ENCODE peak calls at places on chromosomes 4 and X, in ten cellular contexts. One of them, this sample, is unnamed.

GRCh38 chr4:10086506-10087120 is 30.0 kb downstream of the WDR1 start:
- DNase-seq in left lung: peak
- DNase-seq in cardiac muscle cell: no peak
- DNase-seq in PC-3: no peak
- DNase-seq in H9: no peak
- DNase-seq in substantia nigra: no peak
- DNase-seq in tibial nerve: no peak
- DNase-seq in mammary epithelial cell: no peak
- DNase-seq in heart left ventricle: no peak
- DNase-seq in IMR-90: no peak
- DNase-seq in this sample: peak

GRCh38 chr4:27666943-27667342 is 806.3 kb downstream of the STIM2 start:
- DNase-seq in left lung: no peak
- DNase-seq in cardiac muscle cell: no peak
- DNase-seq in PC-3: peak
- DNase-seq in H9: peak
- DNase-seq in substantia nigra: no peak
- DNase-seq in tibial nerve: no peak
- DNase-seq in mammary epithelial cell: peak
- DNase-seq in heart left ventricle: no peak
- DNase-seq in IMR-90: no peak
- DNase-seq in this sample: no peak

GRCh38 chr4:82905205-82905604 is 4.7 kb downstream of the THAP9 start:
- DNase-seq in left lung: no peak
- DNase-seq in cardiac muscle cell: no peak
- DNase-seq in PC-3: peak
- DNase-seq in H9: no peak
- DNase-seq in substantia nigra: no peak
- DNase-seq in tibial nerve: no peak
- DNase-seq in mammary epithelial cell: peak
- DNase-seq in heart left ventricle: no peak
- DNase-seq in IMR-90: peak
- DNase-seq in this sample: no peak

GRCh38 chrX:65985922-65986588 is 53.8 kb downstream of the VSIG4 start:
- DNase-seq in left lung: no peak
- DNase-seq in cardiac muscle cell: peak
- DNase-seq in PC-3: peak
- DNase-seq in H9: peak
- DNase-seq in substantia nigra: no peak
- DNase-seq in tibial nerve: peak
- DNase-seq in mammary epithelial cell: peak
- DNase-seq in heart left ventricle: no peak
- DNase-seq in IMR-90: peak
- DNase-seq in this sample: no peak

GRCh38 chr4:52750819-52751348 is 341 bp downstream of the ERVMER34-1 start:
- DNase-seq in left lung: peak
- DNase-seq in cardiac muscle cell: no peak
- DNase-seq in PC-3: peak
- DNase-seq in H9: peak
- DNase-seq in substantia nigra: peak
- DNase-seq in tibial nerve: no peak
- DNase-seq in mammary epithelial cell: peak
- DNase-seq in heart left ventricle: no peak
- DNase-seq in IMR-90: no peak
- DNase-seq in this sample: no peak

GRCh38 chr4:121100093-121100775 is 27.9 kb upstream of the NDNF start:
- DNase-seq in left lung: no peak
- DNase-seq in cardiac muscle cell: no peak
- DNase-seq in PC-3: no peak
- DNase-seq in H9: no peak
- DNase-seq in substantia nigra: no peak
- DNase-seq in tibial nerve: no peak
- DNase-seq in mammary epithelial cell: no peak
- DNase-seq in heart left ventricle: no peak
- DNase-seq in IMR-90: no peak
- DNase-seq in this sample: no peak

GRCh38 chr4:187289371-187289770 is 565.7 kb upstream of the FAT1 start:
- DNase-seq in left lung: no peak
- DNase-seq in cardiac muscle cell: no peak
- DNase-seq in PC-3: no peak
- DNase-seq in H9: no peak
- DNase-seq in substantia nigra: no peak
- DNase-seq in tibial nerve: no peak
- DNase-seq in mammary epithelial cell: no peak
- DNase-seq in heart left ventricle: no peak
- DNase-seq in IMR-90: peak
- DNase-seq in this sample: no peak

GRCh38 chrX:68751372-68751771 is 77.4 kb upstream of the EFNB1 start:
- DNase-seq in left lung: no peak
- DNase-seq in cardiac muscle cell: no peak
- DNase-seq in PC-3: no peak
- DNase-seq in H9: no peak
- DNase-seq in substantia nigra: no peak
- DNase-seq in tibial nerve: no peak
- DNase-seq in mammary epithelial cell: no peak
- DNase-seq in heart left ventricle: no peak
- DNase-seq in IMR-90: no peak
- DNase-seq in this sample: no peak

GRCh38 chrX:13131511-13132137 is 87.2 kb upstream of the FAM9C start:
- DNase-seq in left lung: no peak
- DNase-seq in cardiac muscle cell: no peak
- DNase-seq in PC-3: no peak
- DNase-seq in H9: peak
- DNase-seq in substantia nigra: no peak
- DNase-seq in tibial nerve: no peak
- DNase-seq in mammary epithelial cell: peak
- DNase-seq in heart left ventricle: no peak
- DNase-seq in IMR-90: no peak
- DNase-seq in this sample: no peak

GRCh38 chrX:153960786-153961185 is 10.8 kb downstream of the HCFC1 start:
- DNase-seq in left lung: no peak
- DNase-seq in cardiac muscle cell: no peak
- DNase-seq in PC-3: no peak
- DNase-seq in H9: no peak
- DNase-seq in substantia nigra: no peak
- DNase-seq in tibial nerve: no peak
- DNase-seq in mammary epithelial cell: no peak
- DNase-seq in heart left ventricle: no peak
- DNase-seq in IMR-90: no peak
- DNase-seq in this sample: no peak

GRCh38 chr4:48944252-48944651 is 37.7 kb upstream of the OCIAD2 start:
- DNase-seq in left lung: no peak
- DNase-seq in cardiac muscle cell: no peak
- DNase-seq in PC-3: peak
- DNase-seq in H9: no peak
- DNase-seq in substantia nigra: no peak
- DNase-seq in tibial nerve: no peak
- DNase-seq in mammary epithelial cell: peak
- DNase-seq in heart left ventricle: no peak
- DNase-seq in IMR-90: no peak
- DNase-seq in this sample: no peak

GRCh38 chr4:3646280-3646679 is 114.1 kb upstream of the LRPAP1 start:
- DNase-seq in left lung: peak
- DNase-seq in cardiac muscle cell: no peak
- DNase-seq in PC-3: no peak
- DNase-seq in H9: no peak
- DNase-seq in substantia nigra: no peak
- DNase-seq in tibial nerve: no peak
- DNase-seq in mammary epithelial cell: no peak
- DNase-seq in heart left ventricle: no peak
- DNase-seq in IMR-90: no peak
- DNase-seq in this sample: no peak
- H3K27ac ChIP-seq in left lung: no peak
- H3K27ac ChIP-seq in cardiac muscle cell: no peak
- H3K27ac ChIP-seq in PC-3: no peak
- H3K27ac ChIP-seq in H9: no peak
- H3K27ac ChIP-seq in substantia nigra: no peak
- H3K27ac ChIP-seq in tibial nerve: no peak
- H3K27ac ChIP-seq in mammary epithelial cell: no peak
- H3K27ac ChIP-seq in heart left ventricle: no peak
- H3K27ac ChIP-seq in IMR-90: no peak
- H3K27ac ChIP-seq in this sample: no peak

GRCh38 chr4:77075869-77076801 is at the start of gene CCNI:
- DNase-seq in left lung: peak
- DNase-seq in cardiac muscle cell: peak
- DNase-seq in PC-3: peak
- DNase-seq in H9: peak
- DNase-seq in substantia nigra: peak
- DNase-seq in tibial nerve: peak
- DNase-seq in mammary epithelial cell: peak
- DNase-seq in heart left ventricle: peak
- DNase-seq in IMR-90: peak
- DNase-seq in this sample: peak
- H3K27ac ChIP-seq in left lung: peak
- H3K27ac ChIP-seq in cardiac muscle cell: peak
- H3K27ac ChIP-seq in PC-3: peak
- H3K27ac ChIP-seq in H9: peak
- H3K27ac ChIP-seq in substantia nigra: peak
- H3K27ac ChIP-seq in tibial nerve: peak
- H3K27ac ChIP-seq in mammary epithelial cell: peak
- H3K27ac ChIP-seq in heart left ventricle: peak
- H3K27ac ChIP-seq in IMR-90: peak
- H3K27ac ChIP-seq in this sample: peak

DNA sequence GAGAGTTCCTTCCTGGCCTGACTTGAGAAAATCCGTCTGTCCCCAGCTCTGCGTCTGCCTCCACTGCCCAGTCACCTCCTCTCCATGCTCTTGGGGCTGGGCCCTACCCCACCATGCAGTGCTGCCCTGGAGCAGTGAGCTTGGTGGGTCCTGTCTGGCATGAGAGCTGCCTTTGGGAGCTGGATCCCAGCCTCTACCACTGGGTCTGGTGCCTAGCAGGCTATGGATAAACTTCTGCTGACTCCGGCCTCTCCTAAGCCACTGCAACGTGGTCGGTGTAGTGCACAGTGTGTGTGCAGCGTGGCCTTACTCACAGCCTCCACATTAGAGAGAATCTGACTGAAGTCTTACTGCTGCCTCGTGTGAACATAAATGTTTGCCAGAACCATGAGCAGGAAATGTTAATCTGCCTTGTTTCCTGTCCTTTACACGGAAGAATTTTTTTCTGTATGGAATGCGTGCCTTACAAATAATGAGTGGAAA is 47.6 kb downstream of the HTT start:
- DNase-seq in left lung: no peak
- DNase-seq in cardiac muscle cell: no peak
- DNase-seq in PC-3: no peak
- DNase-seq in H9: no peak
- DNase-seq in substantia nigra: no peak
- DNase-seq in tibial nerve: no peak
- DNase-seq in mammary epithelial cell: no peak
- DNase-seq in heart left ventricle: no peak
- DNase-seq in IMR-90: peak
- DNase-seq in this sample: no peak
- H3K27ac ChIP-seq in left lung: peak
- H3K27ac ChIP-seq in cardiac muscle cell: peak
- H3K27ac ChIP-seq in PC-3: no peak
- H3K27ac ChIP-seq in H9: no peak
- H3K27ac ChIP-seq in substantia nigra: no peak
- H3K27ac ChIP-seq in tibial nerve: no peak
- H3K27ac ChIP-seq in mammary epithelial cell: no peak
- H3K27ac ChIP-seq in heart left ventricle: peak
- H3K27ac ChIP-seq in IMR-90: peak
- H3K27ac ChIP-seq in this sample: peak

DNA sequence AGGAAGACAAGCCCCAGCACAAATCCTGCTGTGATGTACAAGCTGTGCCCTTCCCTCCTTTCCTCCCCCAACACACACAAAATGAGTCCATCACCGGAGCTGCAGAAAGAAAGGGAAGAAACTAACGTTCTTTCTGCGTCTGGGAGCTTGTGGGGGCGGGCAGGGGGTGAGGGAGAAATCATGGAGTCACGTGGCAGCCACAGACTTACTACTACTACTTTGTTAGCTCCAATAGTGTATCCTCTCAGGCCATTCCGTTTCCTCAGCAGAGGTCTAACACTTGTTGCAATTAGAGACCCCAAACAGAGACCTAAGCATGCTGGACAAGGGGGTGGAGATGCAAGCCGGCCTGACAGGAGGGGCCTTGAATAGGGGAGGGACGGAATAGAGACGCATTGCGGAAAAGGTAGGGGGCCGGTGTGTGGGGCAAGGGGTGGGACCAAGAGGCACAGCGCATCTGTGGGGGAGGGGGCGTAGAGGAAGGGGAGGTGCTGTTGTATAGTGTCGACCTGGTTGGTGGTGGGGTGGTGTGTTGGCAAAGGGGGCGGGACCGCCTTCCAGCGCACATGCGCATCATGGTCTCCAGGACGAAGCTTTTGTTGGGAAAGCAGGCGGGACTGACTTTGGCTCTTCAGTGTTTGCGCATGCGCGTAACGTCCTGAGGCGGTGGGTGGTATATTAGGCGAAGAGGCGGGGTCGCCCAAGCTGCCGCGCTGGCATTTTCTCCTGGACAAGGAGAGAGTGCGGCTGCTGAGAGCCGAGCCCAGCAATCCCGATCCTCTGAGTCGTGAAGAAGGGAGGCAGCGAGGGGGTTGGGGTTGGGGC is at the start of gene MAGED1:
- DNase-seq in left lung: peak
- DNase-seq in cardiac muscle cell: peak
- DNase-seq in PC-3: peak
- DNase-seq in H9: peak
- DNase-seq in substantia nigra: peak
- DNase-seq in tibial nerve: peak
- DNase-seq in mammary epithelial cell: peak
- DNase-seq in heart left ventricle: peak
- DNase-seq in IMR-90: peak
- DNase-seq in this sample: peak
- H3K27ac ChIP-seq in left lung: peak
- H3K27ac ChIP-seq in cardiac muscle cell: peak
- H3K27ac ChIP-seq in PC-3: no peak
- H3K27ac ChIP-seq in H9: no peak
- H3K27ac ChIP-seq in substantia nigra: peak
- H3K27ac ChIP-seq in tibial nerve: peak
- H3K27ac ChIP-seq in mammary epithelial cell: peak
- H3K27ac ChIP-seq in heart left ventricle: peak
- H3K27ac ChIP-seq in IMR-90: peak
- H3K27ac ChIP-seq in this sample: peak

DNA sequence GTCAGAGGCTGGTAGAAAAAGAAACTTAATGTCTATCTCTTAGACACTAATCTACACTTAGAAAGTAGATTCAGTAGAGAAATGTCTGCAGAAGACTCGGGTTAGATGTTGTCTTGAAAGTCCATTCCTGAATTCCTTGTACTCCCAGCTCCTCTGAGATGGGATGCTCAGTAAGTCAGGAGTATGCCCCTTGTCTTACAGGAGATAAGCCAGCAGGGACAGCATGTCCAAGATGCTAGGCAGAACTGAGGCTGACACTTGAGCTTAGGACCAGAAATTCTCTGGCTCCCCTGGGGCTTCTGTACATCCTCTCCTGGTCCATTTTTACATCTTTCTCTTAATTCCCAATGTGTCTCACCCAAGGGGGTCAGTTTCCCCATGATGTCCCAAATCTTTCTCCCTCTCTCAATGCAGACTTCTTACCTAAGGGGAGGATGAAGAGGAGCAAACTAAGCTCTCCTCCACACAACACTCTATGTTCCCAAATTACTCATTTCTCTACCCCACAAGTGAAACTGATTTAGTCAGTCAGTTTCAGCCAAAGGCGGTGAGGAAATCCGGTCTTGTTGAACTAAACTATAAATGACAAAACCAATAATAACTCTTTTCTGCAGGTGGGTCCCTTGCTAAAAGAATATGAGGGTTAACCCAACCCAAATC is 558.2 kb upstream of the DIPK2B start:
- DNase-seq in left lung: no peak
- DNase-seq in cardiac muscle cell: no peak
- DNase-seq in PC-3: peak
- DNase-seq in H9: no peak
- DNase-seq in substantia nigra: no peak
- DNase-seq in tibial nerve: no peak
- DNase-seq in mammary epithelial cell: peak
- DNase-seq in heart left ventricle: no peak
- DNase-seq in IMR-90: peak
- DNase-seq in this sample: no peak
- H3K27ac ChIP-seq in left lung: peak
- H3K27ac ChIP-seq in cardiac muscle cell: no peak
- H3K27ac ChIP-seq in PC-3: peak
- H3K27ac ChIP-seq in H9: no peak
- H3K27ac ChIP-seq in substantia nigra: no peak
- H3K27ac ChIP-seq in tibial nerve: no peak
- H3K27ac ChIP-seq in mammary epithelial cell: peak
- H3K27ac ChIP-seq in heart left ventricle: peak
- H3K27ac ChIP-seq in IMR-90: peak
- H3K27ac ChIP-seq in this sample: no peak

This sample was measured in breast epithelium.